ENCODE peak calls at places on chromosome 4, in six cellular contexts. One of them, this sample, is unnamed.

GRCh38 chr4:16226816-16227461 is 668 bp upstream of the TAPT1 start:
- DNase-seq in NCI-H1105 treated with DMSO at 0.1 percent for 48 hours: peak
- DNase-seq in stimulated activated naive CD4-positive, alpha-beta T cell: peak
- DNase-seq in T-helper 2 cell: no peak
- DNase-seq in Peyer's patch: peak
- DNase-seq in NT2/D1: no peak
- DNase-seq in this sample: peak

GRCh38 chr4:123308667-123309066 is 87.9 kb upstream of the SPRY1 start:
- DNase-seq in NT2/D1: no peak
- DNase-seq in NCI-H1105 treated with DMSO at 0.1 percent for 48 hours: no peak
- DNase-seq in T-helper 2 cell: no peak
- DNase-seq in Peyer's patch: no peak
- DNase-seq in stimulated activated naive CD4-positive, alpha-beta T cell: no peak
- DNase-seq in this sample: no peak

GRCh38 chr4:52196606-52197130 is 145.6 kb downstream of the SPATA18 start:
- DNase-seq in stimulated activated naive CD4-positive, alpha-beta T cell: no peak
- DNase-seq in T-helper 2 cell: no peak
- DNase-seq in NCI-H1105 treated with DMSO at 0.1 percent for 48 hours: no peak
- DNase-seq in NT2/D1: no peak
- DNase-seq in Peyer's patch: no peak
- DNase-seq in this sample: no peak

GRCh38 chr4:74374561-74375327 is 9.8 kb downstream of the EREG start:
- DNase-seq in stimulated activated naive CD4-positive, alpha-beta T cell: no peak
- DNase-seq in NCI-H1105 treated with DMSO at 0.1 percent for 48 hours: no peak
- DNase-seq in T-helper 2 cell: no peak
- DNase-seq in Peyer's patch: peak
- DNase-seq in NT2/D1: no peak
- DNase-seq in this sample: no peak

GRCh38 chr4:47367761-47368160 is 95.7 kb downstream of the COMMD8 start:
- DNase-seq in NCI-H1105 treated with DMSO at 0.1 percent for 48 hours: no peak
- DNase-seq in NT2/D1: no peak
- DNase-seq in Peyer's patch: no peak
- DNase-seq in stimulated activated naive CD4-positive, alpha-beta T cell: no peak
- DNase-seq in T-helper 2 cell: no peak
- DNase-seq in this sample: no peak

GRCh38 chr4:53476232-53477037 is 99.0 kb downstream of the FIP1L1 start:
- DNase-seq in stimulated activated naive CD4-positive, alpha-beta T cell: no peak
- DNase-seq in T-helper 2 cell: no peak
- DNase-seq in NT2/D1: peak
- DNase-seq in Peyer's patch: no peak
- DNase-seq in NCI-H1105 treated with DMSO at 0.1 percent for 48 hours: no peak
- DNase-seq in this sample: no peak

GRCh38 chr4:76219299-76220055 is 5.9 kb upstream of the SCARB2 start:
- DNase-seq in NT2/D1: no peak
- DNase-seq in NCI-H1105 treated with DMSO at 0.1 percent for 48 hours: no peak
- DNase-seq in stimulated activated naive CD4-positive, alpha-beta T cell: no peak
- DNase-seq in Peyer's patch: no peak
- DNase-seq in T-helper 2 cell: no peak
- DNase-seq in this sample: no peak

GRCh38 chr4:74328501-74328900 is 20.2 kb downstream of the EPGN start:
- DNase-seq in NT2/D1: no peak
- DNase-seq in T-helper 2 cell: no peak
- DNase-seq in Peyer's patch: no peak
- DNase-seq in stimulated activated naive CD4-positive, alpha-beta T cell: no peak
- DNase-seq in NCI-H1105 treated with DMSO at 0.1 percent for 48 hours: no peak
- DNase-seq in this sample: no peak

GRCh38 chr4:25842229-25842840 is 20.5 kb downstream of the SEL1L3 start:
- DNase-seq in NT2/D1: no peak
- DNase-seq in NCI-H1105 treated with DMSO at 0.1 percent for 48 hours: no peak
- DNase-seq in T-helper 2 cell: peak
- DNase-seq in stimulated activated naive CD4-positive, alpha-beta T cell: peak
- DNase-seq in Peyer's patch: no peak
- DNase-seq in this sample: peak

GRCh38 chr4:121717680-121718237 is 21.0 kb upstream of the ANXA5 start:
- DNase-seq in NT2/D1: no peak
- DNase-seq in T-helper 2 cell: no peak
- DNase-seq in Peyer's patch: no peak
- DNase-seq in NCI-H1105 treated with DMSO at 0.1 percent for 48 hours: no peak
- DNase-seq in stimulated activated naive CD4-positive, alpha-beta T cell: no peak
- DNase-seq in this sample: no peak

GRCh38 chr4:100591156-100591876 is 73.5 kb upstream of the EMCN start:
- DNase-seq in NCI-H1105 treated with DMSO at 0.1 percent for 48 hours: peak
- DNase-seq in NT2/D1: no peak
- DNase-seq in Peyer's patch: no peak
- DNase-seq in T-helper 2 cell: no peak
- DNase-seq in stimulated activated naive CD4-positive, alpha-beta T cell: peak
- DNase-seq in this sample: no peak

GRCh38 chr4:124276461-124276860 is 436.1 kb downstream of the ANKRD50 start:
- DNase-seq in Peyer's patch: no peak
- DNase-seq in stimulated activated naive CD4-positive, alpha-beta T cell: no peak
- DNase-seq in T-helper 2 cell: no peak
- DNase-seq in NT2/D1: no peak
- DNase-seq in NCI-H1105 treated with DMSO at 0.1 percent for 48 hours: no peak
- DNase-seq in this sample: no peak

GRCh38 chr4:150600821-150601445 is 19.0 kb downstream of the MAB21L2 start:
- DNase-seq in T-helper 2 cell: no peak
- DNase-seq in NT2/D1: no peak
- DNase-seq in NCI-H1105 treated with DMSO at 0.1 percent for 48 hours: no peak
- DNase-seq in stimulated activated naive CD4-positive, alpha-beta T cell: no peak
- DNase-seq in Peyer's patch: no peak
- DNase-seq in this sample: no peak

GRCh38 chr4:3263053-3263958 is 14.3 kb downstream of the MSANTD1 start:
- DNase-seq in NCI-H1105 treated with DMSO at 0.1 percent for 48 hours: no peak
- DNase-seq in Peyer's patch: no peak
- DNase-seq in NT2/D1: no peak
- DNase-seq in stimulated activated naive CD4-positive, alpha-beta T cell: no peak
- DNase-seq in T-helper 2 cell: no peak
- DNase-seq in this sample: no peak

GRCh38 chr4:1200425-1201035 is 28.1 kb upstream of the SPON2 start:
- DNase-seq in stimulated activated naive CD4-positive, alpha-beta T cell: no peak
- DNase-seq in Peyer's patch: peak
- DNase-seq in T-helper 2 cell: peak
- DNase-seq in NT2/D1: no peak
- DNase-seq in NCI-H1105 treated with DMSO at 0.1 percent for 48 hours: no peak
- DNase-seq in this sample: no peak

GRCh38 chr4:89708903-89709361 is 128.0 kb downstream of the SNCA start:
- DNase-seq in NT2/D1: no peak
- DNase-seq in T-helper 2 cell: no peak
- DNase-seq in stimulated activated naive CD4-positive, alpha-beta T cell: peak
- DNase-seq in NCI-H1105 treated with DMSO at 0.1 percent for 48 hours: no peak
- DNase-seq in Peyer's patch: no peak
- DNase-seq in this sample: no peak

GRCh38 chr4:82461710-82462109 is 31.3 kb downstream of the ENOPH1 start:
- DNase-seq in NCI-H1105 treated with DMSO at 0.1 percent for 48 hours: no peak
- DNase-seq in T-helper 2 cell: no peak
- DNase-seq in Peyer's patch: no peak
- DNase-seq in stimulated activated naive CD4-positive, alpha-beta T cell: no peak
- DNase-seq in NT2/D1: no peak
- DNase-seq in this sample: no peak

GRCh38 chr4:183147191-183147590 is 48.1 kb downstream of the WWC2 start:
- DNase-seq in NCI-H1105 treated with DMSO at 0.1 percent for 48 hours: no peak
- DNase-seq in Peyer's patch: no peak
- DNase-seq in NT2/D1: no peak
- DNase-seq in T-helper 2 cell: no peak
- DNase-seq in stimulated activated naive CD4-positive, alpha-beta T cell: no peak
- DNase-seq in this sample: no peak

GRCh38 chr4:123659262-123659661 is 262.7 kb downstream of the SPRY1 start:
- DNase-seq in NT2/D1: no peak
- DNase-seq in stimulated activated naive CD4-positive, alpha-beta T cell: no peak
- DNase-seq in Peyer's patch: no peak
- DNase-seq in T-helper 2 cell: no peak
- DNase-seq in NCI-H1105 treated with DMSO at 0.1 percent for 48 hours: no peak
- DNase-seq in this sample: no peak

GRCh38 chr4:11765849-11766453 is 337.3 kb upstream of the HS3ST1 start:
- DNase-seq in NT2/D1: peak
- DNase-seq in T-helper 2 cell: no peak
- DNase-seq in stimulated activated naive CD4-positive, alpha-beta T cell: no peak
- DNase-seq in Peyer's patch: no peak
- DNase-seq in NCI-H1105 treated with DMSO at 0.1 percent for 48 hours: peak
- DNase-seq in this sample: no peak

GRCh38 chr4:20126906-20127305 is 124.8 kb upstream of the SLIT2 start:
- DNase-seq in NT2/D1: no peak
- DNase-seq in Peyer's patch: no peak
- DNase-seq in stimulated activated naive CD4-positive, alpha-beta T cell: no peak
- DNase-seq in NCI-H1105 treated with DMSO at 0.1 percent for 48 hours: no peak
- DNase-seq in T-helper 2 cell: no peak
- DNase-seq in this sample: no peak

GRCh38 chr4:168478868-168479267 is 1.4 kb downstream of the DDX60L start:
- DNase-seq in Peyer's patch: no peak
- DNase-seq in stimulated activated naive CD4-positive, alpha-beta T cell: no peak
- DNase-seq in NT2/D1: no peak
- DNase-seq in T-helper 2 cell: no peak
- DNase-seq in NCI-H1105 treated with DMSO at 0.1 percent for 48 hours: no peak
- DNase-seq in this sample: no peak

GRCh38 chr4:102139132-102139573 is 206.1 kb downstream of the SLC39A8 start:
- DNase-seq in Peyer's patch: no peak
- DNase-seq in T-helper 2 cell: no peak
- DNase-seq in stimulated activated naive CD4-positive, alpha-beta T cell: no peak
- DNase-seq in NT2/D1: no peak
- DNase-seq in NCI-H1105 treated with DMSO at 0.1 percent for 48 hours: peak
- DNase-seq in this sample: no peak

GRCh38 chr4:108270466-108271450 is 102.0 kb upstream of the LEF1 start:
- DNase-seq in NT2/D1: no peak
- DNase-seq in NCI-H1105 treated with DMSO at 0.1 percent for 48 hours: no peak
- DNase-seq in Peyer's patch: no peak
- DNase-seq in T-helper 2 cell: no peak
- DNase-seq in stimulated activated naive CD4-positive, alpha-beta T cell: no peak
- DNase-seq in this sample: no peak

GRCh38 chr4:183588169-183588675 is 70.8 kb downstream of the RWDD4 start:
- DNase-seq in stimulated activated naive CD4-positive, alpha-beta T cell: no peak
- DNase-seq in Peyer's patch: no peak
- DNase-seq in T-helper 2 cell: no peak
- DNase-seq in NT2/D1: no peak
- DNase-seq in NCI-H1105 treated with DMSO at 0.1 percent for 48 hours: no peak
- DNase-seq in this sample: no peak

This sample was measured in activated B cell treated with CpG ODN at 0.5 μM for 24 hours.